ENCODE peak calls at places on chromosomes 6 and 20, in five cellular contexts. One of them, this sample, is unnamed.

GRCh38 chr6:138817799-138818198 is 21.9 kb downstream of the ECT2L start:
- DNase-seq in adrenal gland: no peak
- DNase-seq in fibroblast of mammary gland: peak
- DNase-seq in dorsolateral prefrontal cortex: no peak
- DNase-seq in psoas muscle: no peak
- DNase-seq in this sample: no peak

GRCh38 chr20:17314262-17314661 is 87.4 kb downstream of the PCSK2 start:
- DNase-seq in psoas muscle: no peak
- DNase-seq in dorsolateral prefrontal cortex: no peak
- DNase-seq in fibroblast of mammary gland: no peak
- DNase-seq in adrenal gland: no peak
- DNase-seq in this sample: no peak

GRCh38 chr20:22584630-22584921 is 204 bp upstream of the FOXA2 start:
- DNase-seq in psoas muscle: no peak
- DNase-seq in adrenal gland: no peak
- DNase-seq in dorsolateral prefrontal cortex: no peak
- DNase-seq in fibroblast of mammary gland: no peak
- DNase-seq in this sample: no peak

GRCh38 chr6:32154514-32155161 is 697 bp downstream of the PPT2 start:
- DNase-seq in fibroblast of mammary gland: peak
- DNase-seq in adrenal gland: peak
- DNase-seq in dorsolateral prefrontal cortex: peak
- DNase-seq in psoas muscle: peak
- DNase-seq in this sample: peak

GRCh38 chr6:7198833-7199800 is 91.4 kb downstream of the RREB1 start:
- DNase-seq in fibroblast of mammary gland: no peak
- DNase-seq in adrenal gland: no peak
- DNase-seq in psoas muscle: no peak
- DNase-seq in dorsolateral prefrontal cortex: no peak
- DNase-seq in this sample: no peak

GRCh38 chr6:165515963-165516624 is 146.9 kb downstream of the PDE10A start:
- DNase-seq in fibroblast of mammary gland: peak
- DNase-seq in psoas muscle: no peak
- DNase-seq in dorsolateral prefrontal cortex: no peak
- DNase-seq in adrenal gland: no peak
- DNase-seq in this sample: no peak

GRCh38 chr6:1584996-1585668 is 24.6 kb upstream of the FOXC1 start:
- DNase-seq in psoas muscle: no peak
- DNase-seq in fibroblast of mammary gland: no peak
- DNase-seq in dorsolateral prefrontal cortex: no peak
- DNase-seq in adrenal gland: no peak
- DNase-seq in this sample: no peak

GRCh38 chr6:32685603-32686002 is 19.1 kb upstream of the HLA-DQB1 start:
- DNase-seq in fibroblast of mammary gland: peak
- DNase-seq in adrenal gland: peak
- DNase-seq in dorsolateral prefrontal cortex: no peak
- DNase-seq in psoas muscle: no peak
- DNase-seq in this sample: no peak

GRCh38 chr6:108744244-108744972 is 103.8 kb upstream of the ARMC2 start:
- DNase-seq in psoas muscle: no peak
- DNase-seq in fibroblast of mammary gland: no peak
- DNase-seq in adrenal gland: no peak
- DNase-seq in dorsolateral prefrontal cortex: no peak
- DNase-seq in this sample: no peak

GRCh38 chr6:118581489-118581959 is 33.4 kb downstream of the PLN start:
- DNase-seq in adrenal gland: peak
- DNase-seq in psoas muscle: peak
- DNase-seq in fibroblast of mammary gland: peak
- DNase-seq in dorsolateral prefrontal cortex: no peak
- DNase-seq in this sample: no peak

GRCh38 chr20:58545565-58546195 is 30.5 kb upstream of the APCDD1L start:
- DNase-seq in dorsolateral prefrontal cortex: no peak
- DNase-seq in adrenal gland: no peak
- DNase-seq in psoas muscle: no peak
- DNase-seq in fibroblast of mammary gland: peak
- DNase-seq in this sample: no peak

GRCh38 chr20:46647469-46647868 is 3.8 kb downstream of the SLC13A3 start:
- DNase-seq in dorsolateral prefrontal cortex: no peak
- DNase-seq in adrenal gland: no peak
- DNase-seq in fibroblast of mammary gland: no peak
- DNase-seq in psoas muscle: no peak
- DNase-seq in this sample: no peak

GRCh38 chr20:59040682-59041081 is 1.9 kb downstream of the PRELID3B start:
- DNase-seq in psoas muscle: no peak
- DNase-seq in dorsolateral prefrontal cortex: no peak
- DNase-seq in fibroblast of mammary gland: no peak
- DNase-seq in adrenal gland: no peak
- DNase-seq in this sample: no peak

GRCh38 chr20:986733-987355 is 15.3 kb downstream of the RSPO4 start:
- DNase-seq in fibroblast of mammary gland: no peak
- DNase-seq in psoas muscle: peak
- DNase-seq in adrenal gland: no peak
- DNase-seq in dorsolateral prefrontal cortex: no peak
- DNase-seq in this sample: peak

GRCh38 chr6:91341473-91341872 is 754.6 kb upstream of the MAP3K7 start:
- DNase-seq in dorsolateral prefrontal cortex: no peak
- DNase-seq in fibroblast of mammary gland: no peak
- DNase-seq in psoas muscle: no peak
- DNase-seq in adrenal gland: no peak
- DNase-seq in this sample: no peak

GRCh38 chr6:33431880-33432541 is 12.1 kb downstream of the SYNGAP1 start:
- DNase-seq in dorsolateral prefrontal cortex: no peak
- DNase-seq in fibroblast of mammary gland: no peak
- DNase-seq in adrenal gland: no peak
- DNase-seq in psoas muscle: no peak
- DNase-seq in this sample: no peak

GRCh38 chr20:54293526-54293925 is 85.6 kb downstream of the PFDN4 start:
- DNase-seq in fibroblast of mammary gland: no peak
- DNase-seq in dorsolateral prefrontal cortex: no peak
- DNase-seq in psoas muscle: no peak
- DNase-seq in adrenal gland: peak
- DNase-seq in this sample: peak

GRCh38 chr6:162200036-162200435 is 527.5 kb downstream of the PRKN start:
- DNase-seq in psoas muscle: no peak
- DNase-seq in dorsolateral prefrontal cortex: no peak
- DNase-seq in adrenal gland: no peak
- DNase-seq in fibroblast of mammary gland: no peak
- DNase-seq in this sample: no peak

GRCh38 chr6:11094411-11094851 is 797 bp downstream of the SMIM13 start:
- DNase-seq in fibroblast of mammary gland: peak
- DNase-seq in dorsolateral prefrontal cortex: peak
- DNase-seq in adrenal gland: peak
- DNase-seq in psoas muscle: peak
- DNase-seq in this sample: peak

GRCh38 chr6:161369339-161369738 is 95.5 kb upstream of the AGPAT4 start:
- DNase-seq in adrenal gland: peak
- DNase-seq in fibroblast of mammary gland: peak
- DNase-seq in dorsolateral prefrontal cortex: no peak
- DNase-seq in psoas muscle: no peak
- DNase-seq in this sample: peak

GRCh38 chr6:143775326-143775725 is 67.8 kb upstream of the LTV1 start:
- DNase-seq in dorsolateral prefrontal cortex: no peak
- DNase-seq in adrenal gland: peak
- DNase-seq in psoas muscle: no peak
- DNase-seq in fibroblast of mammary gland: no peak
- DNase-seq in this sample: no peak

GRCh38 chr6:143772662-143773061 is 70.5 kb upstream of the LTV1 start:
- DNase-seq in dorsolateral prefrontal cortex: no peak
- DNase-seq in adrenal gland: no peak
- DNase-seq in psoas muscle: no peak
- DNase-seq in fibroblast of mammary gland: peak
- DNase-seq in this sample: no peak

GRCh38 chr6:143773503-143773902 is 69.6 kb upstream of the LTV1 start:
- DNase-seq in fibroblast of mammary gland: peak
- DNase-seq in psoas muscle: no peak
- DNase-seq in dorsolateral prefrontal cortex: no peak
- DNase-seq in adrenal gland: no peak
- DNase-seq in this sample: no peak

GRCh38 chr6:143772110-143772509 is 71.0 kb upstream of the LTV1 start:
- DNase-seq in psoas muscle: no peak
- DNase-seq in fibroblast of mammary gland: peak
- DNase-seq in dorsolateral prefrontal cortex: no peak
- DNase-seq in adrenal gland: no peak
- DNase-seq in this sample: no peak

GRCh38 chr6:143774347-143774746 is 68.8 kb upstream of the LTV1 start:
- DNase-seq in adrenal gland: peak
- DNase-seq in psoas muscle: no peak
- DNase-seq in fibroblast of mammary gland: peak
- DNase-seq in dorsolateral prefrontal cortex: no peak
- DNase-seq in this sample: no peak
- H3K4me3 ChIP-seq in adrenal gland: no peak
- H3K4me3 ChIP-seq in psoas muscle: no peak
- H3K4me3 ChIP-seq in fibroblast of mammary gland: no peak
- H3K4me3 ChIP-seq in dorsolateral prefrontal cortex: no peak
- H3K4me3 ChIP-seq in this sample: no peak

DNA sequence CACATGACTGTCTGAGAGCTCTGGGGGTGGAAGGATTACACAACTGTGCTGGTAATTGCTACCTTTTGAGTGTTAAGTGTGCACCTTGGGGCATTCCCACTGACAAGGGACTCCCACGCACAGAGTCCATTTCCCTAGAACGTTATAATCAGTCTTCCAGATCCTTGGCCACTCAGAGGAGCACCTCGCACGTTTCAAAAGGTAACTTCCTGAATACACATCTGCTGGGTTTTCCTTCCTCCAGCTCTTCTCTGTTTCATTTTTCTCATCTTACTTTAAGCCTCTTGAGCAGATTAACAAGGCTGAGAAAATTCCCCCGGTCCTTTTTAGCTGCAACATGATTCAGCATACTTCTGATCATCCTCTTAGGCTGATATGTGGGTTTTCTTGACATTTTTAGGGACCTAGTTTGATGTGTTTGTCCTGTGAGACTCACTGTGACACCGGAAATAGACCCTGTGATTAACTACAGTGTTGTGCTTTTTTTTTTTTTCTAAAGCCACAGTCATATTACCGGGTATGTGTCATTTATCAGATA is 98.4 kb upstream of the DUSP22 start:
- DNase-seq in adrenal gland: no peak
- DNase-seq in psoas muscle: no peak
- DNase-seq in fibroblast of mammary gland: no peak
- DNase-seq in dorsolateral prefrontal cortex: no peak
- DNase-seq in this sample: no peak
- H3K4me3 ChIP-seq in adrenal gland: no peak
- H3K4me3 ChIP-seq in psoas muscle: no peak
- H3K4me3 ChIP-seq in fibroblast of mammary gland: no peak
- H3K4me3 ChIP-seq in dorsolateral prefrontal cortex: no peak
- H3K4me3 ChIP-seq in this sample: no peak

GRCh38 chr6:30689022-30689865 is 1.5 kb downstream of the NRM start:
- DNase-seq in psoas muscle: no peak
- DNase-seq in fibroblast of mammary gland: no peak
- DNase-seq in adrenal gland: no peak
- DNase-seq in dorsolateral prefrontal cortex: no peak
- DNase-seq in this sample: no peak
- H3K4me3 ChIP-seq in psoas muscle: peak
- H3K4me3 ChIP-seq in fibroblast of mammary gland: peak
- H3K4me3 ChIP-seq in adrenal gland: no peak
- H3K4me3 ChIP-seq in dorsolateral prefrontal cortex: no peak
- H3K4me3 ChIP-seq in this sample: no peak

GRCh38 chr6:110877154-110877564 is 2.6 kb downstream of the AMD1 start:
- DNase-seq in adrenal gland: no peak
- DNase-seq in fibroblast of mammary gland: no peak
- DNase-seq in dorsolateral prefrontal cortex: no peak
- DNase-seq in psoas muscle: no peak
- DNase-seq in this sample: no peak

GRCh38 chr6:110878751-110879539 is 4.4 kb downstream of the AMD1 start:
- DNase-seq in psoas muscle: no peak
- DNase-seq in adrenal gland: no peak
- DNase-seq in fibroblast of mammary gland: peak
- DNase-seq in dorsolateral prefrontal cortex: peak
- DNase-seq in this sample: peak

GRCh38 chr6:110875548-110876169 is 1.1 kb downstream of the AMD1 start:
- DNase-seq in adrenal gland: peak
- DNase-seq in dorsolateral prefrontal cortex: peak
- DNase-seq in psoas muscle: peak
- DNase-seq in fibroblast of mammary gland: no peak
- DNase-seq in this sample: peak

GRCh38 chr6:110876170-110876773 is 1.7 kb downstream of the AMD1 start:
- DNase-seq in dorsolateral prefrontal cortex: peak
- DNase-seq in adrenal gland: peak
- DNase-seq in fibroblast of mammary gland: peak
- DNase-seq in psoas muscle: peak
- DNase-seq in this sample: peak

GRCh38 chr6:110877569-110877968 is 3.0 kb downstream of the AMD1 start:
- DNase-seq in dorsolateral prefrontal cortex: no peak
- DNase-seq in adrenal gland: no peak
- DNase-seq in fibroblast of mammary gland: no peak
- DNase-seq in psoas muscle: no peak
- DNase-seq in this sample: no peak
- H3K4me3 ChIP-seq in dorsolateral prefrontal cortex: peak
- H3K4me3 ChIP-seq in adrenal gland: no peak
- H3K4me3 ChIP-seq in fibroblast of mammary gland: peak
- H3K4me3 ChIP-seq in psoas muscle: peak
- H3K4me3 ChIP-seq in this sample: peak

DNA sequence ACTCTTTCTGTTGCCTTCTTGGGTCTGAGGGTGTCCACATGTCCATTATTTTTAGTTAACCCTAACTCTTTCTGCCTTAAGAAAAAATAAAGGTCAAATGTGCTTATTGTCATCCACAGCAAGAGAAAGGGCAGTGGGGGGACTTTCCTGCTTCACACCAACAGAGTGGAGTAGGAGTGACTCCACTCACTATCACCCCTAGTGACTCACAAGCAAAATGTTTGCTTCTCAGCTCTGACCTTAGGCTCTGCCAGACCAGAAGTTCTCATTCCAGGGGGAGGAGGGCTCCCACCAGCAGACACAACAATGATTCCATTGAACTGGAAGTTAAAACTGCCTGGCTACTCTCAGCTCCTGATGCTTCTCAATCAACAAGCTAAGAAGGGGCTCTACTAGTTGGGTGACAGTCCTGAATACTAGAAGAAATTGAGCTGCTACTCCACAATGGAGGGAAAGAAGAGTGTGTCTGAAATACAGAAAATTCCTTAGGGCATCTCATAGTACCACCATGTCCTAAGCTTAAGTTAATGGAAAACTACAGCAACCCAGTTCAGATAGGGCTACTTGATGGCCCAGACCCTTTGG is 83.9 kb upstream of the AFDN start:
- DNase-seq in fibroblast of mammary gland: peak
- DNase-seq in adrenal gland: no peak
- DNase-seq in psoas muscle: no peak
- DNase-seq in dorsolateral prefrontal cortex: no peak
- DNase-seq in this sample: peak
- H3K4me3 ChIP-seq in fibroblast of mammary gland: no peak
- H3K4me3 ChIP-seq in adrenal gland: no peak
- H3K4me3 ChIP-seq in psoas muscle: no peak
- H3K4me3 ChIP-seq in dorsolateral prefrontal cortex: no peak
- H3K4me3 ChIP-seq in this sample: no peak